ENCODE peak calls at places on chromosomes 13 and 19, in six cellular contexts. One of them, this sample, is unnamed.

GRCh38 chr13:27783111-27783510 is 9.2 kb upstream of the GSX1 start:
- DNase-seq in tibial nerve: no peak
- DNase-seq in heart left ventricle: no peak
- DNase-seq in stomach: no peak
- DNase-seq in A549: no peak
- DNase-seq in ovary: no peak
- DNase-seq in this sample: no peak

GRCh38 chr13:97810152-97810551 is 143.3 kb upstream of the IPO5 start:
- DNase-seq in tibial nerve: no peak
- DNase-seq in heart left ventricle: no peak
- DNase-seq in stomach: no peak
- DNase-seq in A549: no peak
- DNase-seq in ovary: no peak
- DNase-seq in this sample: no peak

GRCh38 chr19:35715981-35716734 is 1.6 kb upstream of the KMT2B start:
- DNase-seq in tibial nerve: no peak
- DNase-seq in heart left ventricle: peak; percentile 68
- DNase-seq in stomach: peak; percentile 66
- DNase-seq in A549: peak; percentile 90
- DNase-seq in ovary: peak; percentile 82
- DNase-seq in this sample: peak; percentile 29

GRCh38 chr13:112776354-112776753 is 86.5 kb downstream of the ATP11A start:
- DNase-seq in tibial nerve: no peak
- DNase-seq in heart left ventricle: no peak
- DNase-seq in stomach: no peak
- DNase-seq in A549: no peak
- DNase-seq in ovary: no peak
- DNase-seq in this sample: no peak

GRCh38 chr19:10122066-10122465 is 2.4 kb upstream of the EIF3G start:
- DNase-seq in tibial nerve: no peak
- DNase-seq in heart left ventricle: no peak
- DNase-seq in stomach: no peak
- DNase-seq in A549: no peak
- DNase-seq in ovary: no peak
- DNase-seq in this sample: no peak

GRCh38 chr19:35265126-35265995 is 3.4 kb upstream of the USF2 start:
- DNase-seq in tibial nerve: peak; percentile 12
- DNase-seq in heart left ventricle: no peak
- DNase-seq in stomach: peak; percentile 14
- DNase-seq in A549: no peak
- DNase-seq in ovary: peak; percentile 44
- DNase-seq in this sample: peak; percentile 50

GRCh38 chr13:112692586-112692985 is 2.7 kb downstream of the ATP11A start:
- DNase-seq in tibial nerve: no peak
- DNase-seq in heart left ventricle: no peak
- DNase-seq in stomach: no peak
- DNase-seq in A549: no peak
- DNase-seq in ovary: no peak
- DNase-seq in this sample: no peak

GRCh38 chr13:83876546-83876945 is 5.7 kb downstream of the SLITRK1 start:
- DNase-seq in tibial nerve: no peak
- DNase-seq in heart left ventricle: no peak
- DNase-seq in stomach: no peak
- DNase-seq in A549: no peak
- DNase-seq in ovary: no peak
- DNase-seq in this sample: no peak

GRCh38 chr19:20182232-20182785 is 15.3 kb downstream of the ZNF486 start:
- DNase-seq in tibial nerve: no peak
- DNase-seq in heart left ventricle: no peak
- DNase-seq in stomach: no peak
- DNase-seq in A549: no peak
- DNase-seq in ovary: no peak
- DNase-seq in this sample: no peak

GRCh38 chr13:32734511-32734910 is 148.3 kb downstream of the PDS5B start:
- DNase-seq in tibial nerve: no peak
- DNase-seq in heart left ventricle: no peak
- DNase-seq in stomach: no peak
- DNase-seq in A549: no peak
- DNase-seq in ovary: no peak
- DNase-seq in this sample: no peak

GRCh38 chr19:1027020-1027952 is 878 bp downstream of the CNN2 start:
- DNase-seq in tibial nerve: no peak
- DNase-seq in heart left ventricle: no peak
- DNase-seq in stomach: no peak
- DNase-seq in A549: no peak
- DNase-seq in ovary: no peak
- DNase-seq in this sample: no peak

GRCh38 chr13:22107549-22107948 is 436.7 kb downstream of the FGF9 start:
- DNase-seq in tibial nerve: no peak
- DNase-seq in heart left ventricle: no peak
- DNase-seq in stomach: no peak
- DNase-seq in A549: peak; percentile 3
- DNase-seq in ovary: no peak
- DNase-seq in this sample: no peak

GRCh38 chr13:74128171-74128767 is 5.9 kb downstream of the KLF12 start:
- DNase-seq in tibial nerve: no peak
- DNase-seq in heart left ventricle: no peak
- DNase-seq in stomach: no peak
- DNase-seq in A549: no peak
- DNase-seq in ovary: no peak
- DNase-seq in this sample: no peak

GRCh38 chr19:1400281-1401137 is 833 bp downstream of the GAMT start:
- DNase-seq in tibial nerve: no peak
- DNase-seq in heart left ventricle: peak; percentile 84
- DNase-seq in stomach: peak; percentile 80
- DNase-seq in A549: no peak
- DNase-seq in ovary: peak; percentile 84
- DNase-seq in this sample: peak; percentile 75

GRCh38 chr13:26024558-26024957 is 27.3 kb downstream of the SHISA2 start:
- DNase-seq in tibial nerve: no peak
- DNase-seq in heart left ventricle: no peak
- DNase-seq in stomach: peak; percentile 49
- DNase-seq in A549: no peak
- DNase-seq in ovary: no peak
- DNase-seq in this sample: no peak

GRCh38 chr13:42970824-42971669 is 21.0 kb downstream of the EPSTI1 start:
- DNase-seq in tibial nerve: no peak
- DNase-seq in heart left ventricle: no peak
- DNase-seq in stomach: peak; percentile 47
- DNase-seq in A549: peak; percentile 28
- DNase-seq in ovary: no peak
- DNase-seq in this sample: no peak

GRCh38 chr13:33075996-33076395 is 59.8 kb downstream of the KL start:
- DNase-seq in tibial nerve: no peak
- DNase-seq in heart left ventricle: no peak
- DNase-seq in stomach: no peak
- DNase-seq in A549: no peak
- DNase-seq in ovary: no peak
- DNase-seq in this sample: no peak

GRCh38 chr13:44142911-44143665 is 230.5 kb upstream of the SERP2 start:
- DNase-seq in tibial nerve: no peak
- DNase-seq in heart left ventricle: no peak
- DNase-seq in stomach: no peak
- DNase-seq in A549: peak; percentile 45
- DNase-seq in ovary: no peak
- DNase-seq in this sample: no peak

GRCh38 chr19:51531349-51532315 is at the start of gene SIGLEC6:
- DNase-seq in tibial nerve: peak; percentile 17
- DNase-seq in heart left ventricle: peak; percentile 63
- DNase-seq in stomach: peak; percentile 37
- DNase-seq in A549: no peak
- DNase-seq in ovary: no peak
- DNase-seq in this sample: peak; percentile 28

GRCh38 chr13:94280357-94280756 is 199.1 kb downstream of the DCT start:
- DNase-seq in tibial nerve: no peak
- DNase-seq in heart left ventricle: no peak
- DNase-seq in stomach: no peak
- DNase-seq in A549: no peak
- DNase-seq in ovary: no peak
- DNase-seq in this sample: no peak

GRCh38 chr13:27396252-27396846 is 28.1 kb upstream of the GTF3A start:
- DNase-seq in tibial nerve: no peak
- DNase-seq in heart left ventricle: no peak
- DNase-seq in stomach: no peak
- DNase-seq in A549: no peak
- DNase-seq in ovary: no peak
- DNase-seq in this sample: no peak

GRCh38 chr13:60396783-60397692 is at the start of gene TDRD3:
- DNase-seq in tibial nerve: peak; percentile 53
- DNase-seq in heart left ventricle: peak; percentile 89
- DNase-seq in stomach: peak; percentile 80
- DNase-seq in A549: peak; percentile 55
- DNase-seq in ovary: peak; percentile 87
- DNase-seq in this sample: peak; percentile 77

GRCh38 chr13:60398949-60399589 is 2.0 kb downstream of the TDRD3 start:
- DNase-seq in tibial nerve: no peak
- DNase-seq in heart left ventricle: no peak
- DNase-seq in stomach: peak; percentile 30
- DNase-seq in A549: no peak
- DNase-seq in ovary: no peak
- DNase-seq in this sample: no peak

GRCh38 chr13:60396008-60396782 is 825 bp upstream of the TDRD3 start:
- DNase-seq in tibial nerve: peak; percentile 76
- DNase-seq in heart left ventricle: peak; percentile 96
- DNase-seq in stomach: peak; percentile 91
- DNase-seq in A549: peak; percentile 69
- DNase-seq in ovary: peak; percentile 89
- DNase-seq in this sample: peak; percentile 92

GRCh38 chr13:60398438-60398891 is 1.4 kb downstream of the TDRD3 start:
- DNase-seq in tibial nerve: no peak
- DNase-seq in heart left ventricle: no peak
- DNase-seq in stomach: no peak
- DNase-seq in A549: no peak
- DNase-seq in ovary: no peak
- DNase-seq in this sample: no peak

GRCh38 chr13:60397693-60398437 is 845 bp downstream of the TDRD3 start:
- DNase-seq in tibial nerve: peak; percentile 16
- DNase-seq in heart left ventricle: peak; percentile 73
- DNase-seq in stomach: peak; percentile 63
- DNase-seq in A549: peak; percentile 30
- DNase-seq in ovary: peak; percentile 77
- DNase-seq in this sample: peak; percentile 6
- TF ChIP-seq POLR2A in tibial nerve: no peak
- TF ChIP-seq POLR2A in heart left ventricle: peak; percentile 22
- TF ChIP-seq POLR2A in stomach: no peak
- TF ChIP-seq POLR2A in A549: peak; percentile 34
- TF ChIP-seq POLR2A in ovary: no peak
- TF ChIP-seq POLR2A in this sample: no peak

DNA sequence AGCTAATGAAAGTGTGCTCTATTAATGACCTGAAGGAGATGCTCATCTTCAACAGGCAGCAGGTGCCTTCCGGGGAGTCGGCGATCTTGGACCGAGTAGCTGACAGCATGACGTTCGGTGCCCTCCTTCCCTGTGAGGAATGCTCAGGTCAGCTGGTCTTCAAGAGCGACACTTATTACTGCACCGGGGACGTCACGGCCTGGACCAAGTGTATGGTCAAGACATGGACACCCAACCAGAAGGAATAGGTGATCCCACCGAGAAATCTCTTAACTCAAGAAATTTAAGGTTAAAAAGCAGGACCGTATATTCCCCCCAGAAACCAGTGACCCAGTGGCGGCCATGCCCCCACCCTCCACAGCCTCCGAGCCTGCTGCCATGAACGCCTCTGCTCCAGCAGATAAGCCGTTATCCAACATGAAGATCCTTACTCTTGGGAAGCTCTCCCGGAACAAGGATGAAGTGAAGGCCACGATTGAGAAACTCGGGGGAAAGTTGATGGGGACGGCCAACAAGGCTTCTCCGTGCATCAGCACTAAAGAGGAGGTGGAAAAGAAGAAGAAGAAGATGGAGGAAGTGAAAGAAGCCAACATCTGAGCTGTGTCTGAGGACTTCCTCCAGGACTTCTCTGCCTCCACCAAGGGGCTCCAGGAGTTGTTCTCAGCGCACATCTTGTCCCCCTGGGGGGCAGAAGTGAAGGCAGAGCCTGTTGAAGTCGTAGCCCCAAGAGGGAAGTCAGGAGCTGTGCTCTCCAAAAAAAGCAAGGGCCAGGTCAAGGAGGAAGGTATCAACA is 22.8 kb upstream of the ANKRD10 start:
- DNase-seq in tibial nerve: no peak
- DNase-seq in heart left ventricle: no peak
- DNase-seq in stomach: no peak
- DNase-seq in A549: no peak
- DNase-seq in ovary: no peak
- DNase-seq in this sample: no peak
- H3K9me3 ChIP-seq in tibial nerve: no peaks in the 10 kb centered on the region
- H3K9me3 ChIP-seq in heart left ventricle: peaks cover 24% of the 10 kb centered on the region
- H3K9me3 ChIP-seq in stomach: peaks cover 9% of the 10 kb centered on the region
- H3K9me3 ChIP-seq in A549: no peaks in the 10 kb centered on the region
- H3K9me3 ChIP-seq in ovary: peaks cover 10% of the 10 kb centered on the region
- H3K9me3 ChIP-seq in this sample: no peaks in the 10 kb centered on the region

GRCh38 chr19:39398297-39398864 is 7.2 kb downstream of the MED29 start:
- DNase-seq in tibial nerve: peak; percentile 57
- DNase-seq in heart left ventricle: peak; percentile 88
- DNase-seq in stomach: peak; percentile 73
- DNase-seq in A549: peak; percentile 84
- DNase-seq in ovary: peak; percentile 53
- DNase-seq in this sample: peak; percentile 83

GRCh38 chr19:39400997-39401548 is 5.6 kb upstream of the ZFP36 start:
- DNase-seq in tibial nerve: no peak
- DNase-seq in heart left ventricle: no peak
- DNase-seq in stomach: no peak
- DNase-seq in A549: peak; percentile 90
- DNase-seq in ovary: no peak
- DNase-seq in this sample: no peak

GRCh38 chr19:39401549-39402416 is 4.9 kb upstream of the ZFP36 start:
- DNase-seq in tibial nerve: no peak
- DNase-seq in heart left ventricle: peak; percentile 56
- DNase-seq in stomach: peak; percentile 79
- DNase-seq in A549: no peak
- DNase-seq in ovary: peak; percentile 59
- DNase-seq in this sample: peak; percentile 19

GRCh38 chr19:39399684-39400465 is 6.8 kb upstream of the ZFP36 start:
- DNase-seq in tibial nerve: no peak
- DNase-seq in heart left ventricle: no peak
- DNase-seq in stomach: no peak
- DNase-seq in A549: no peak
- DNase-seq in ovary: no peak
- DNase-seq in this sample: no peak

GRCh38 chr19:39397360-39398296 is 6.5 kb downstream of the MED29 start:
- DNase-seq in tibial nerve: peak; percentile 88
- DNase-seq in heart left ventricle: peak; percentile 92
- DNase-seq in stomach: peak; percentile 96
- DNase-seq in A549: peak; percentile 99
- DNase-seq in ovary: peak; percentile 93
- DNase-seq in this sample: peak; percentile 66
- TF ChIP-seq POLR2A in tibial nerve: no peak
- TF ChIP-seq POLR2A in heart left ventricle: peak; percentile 17
- TF ChIP-seq POLR2A in stomach: no peak
- TF ChIP-seq POLR2A in A549: peak; percentile 47
- TF ChIP-seq POLR2A in ovary: peak; percentile 28
- TF ChIP-seq POLR2A in this sample: no peak

GRCh38 chr19:44476559-44477408 is 23.5 kb downstream of the ZNF180 start:
- DNase-seq in tibial nerve: no peak
- DNase-seq in heart left ventricle: no peak
- DNase-seq in stomach: no peak
- DNase-seq in A549: no peak
- DNase-seq in ovary: no peak
- DNase-seq in this sample: no peak
- H3K9me3 ChIP-seq in tibial nerve: peaks cover 51% of the 10 kb centered on the region
- H3K9me3 ChIP-seq in heart left ventricle: peaks cover 100% of the 10 kb centered on the region
- H3K9me3 ChIP-seq in stomach: peaks cover 92% of the 10 kb centered on the region
- H3K9me3 ChIP-seq in A549: peaks cover 100% of the 10 kb centered on the region
- H3K9me3 ChIP-seq in ovary: peaks cover 85% of the 10 kb centered on the region
- H3K9me3 ChIP-seq in this sample: peaks cover 89% of the 10 kb centered on the region

This sample was measured in gastrocnemius medialis.